ENCODE peak calls at places on chromosomes 2 and 18, in four cellular contexts. One of them, this sample, is unnamed.

GRCh38 chr2:129462349-129462748 is 517.1 kb upstream of the RAB6C start:
- DNase-seq in activated CD4-positive, alpha-beta T cell treated with anti-CD3 and anti-CD28 coated beads for 48 hours: no peak
- DNase-seq in anterior cingulate cortex: no peak
- DNase-seq in ACHN: no peak
- DNase-seq in this sample: no peak

GRCh38 chr2:26735883-26736588 is 28.0 kb upstream of the SLC35F6 start:
- DNase-seq in activated CD4-positive, alpha-beta T cell treated with anti-CD3 and anti-CD28 coated beads for 48 hours: no peak
- DNase-seq in anterior cingulate cortex: peak; percentile 24
- DNase-seq in ACHN: no peak
- DNase-seq in this sample: no peak

GRCh38 chr2:128384446-128384845 is 65.8 kb upstream of the HS6ST1 start:
- DNase-seq in activated CD4-positive, alpha-beta T cell treated with anti-CD3 and anti-CD28 coated beads for 48 hours: no peak
- DNase-seq in anterior cingulate cortex: no peak
- DNase-seq in ACHN: no peak
- DNase-seq in this sample: no peak

GRCh38 chr2:57906152-57906732 is 140.4 kb upstream of the VRK2 start:
- DNase-seq in activated CD4-positive, alpha-beta T cell treated with anti-CD3 and anti-CD28 coated beads for 48 hours: no peak
- DNase-seq in anterior cingulate cortex: no peak
- DNase-seq in ACHN: peak; percentile 76
- DNase-seq in this sample: peak; percentile 61

GRCh38 chr2:173192071-173192470 is 116.4 kb downstream of the MAP3K20 start:
- DNase-seq in activated CD4-positive, alpha-beta T cell treated with anti-CD3 and anti-CD28 coated beads for 48 hours: no peak
- DNase-seq in anterior cingulate cortex: no peak
- DNase-seq in ACHN: no peak
- DNase-seq in this sample: no peak

GRCh38 chr2:230865324-230865765 is 603 bp downstream of the ITM2C start:
- DNase-seq in activated CD4-positive, alpha-beta T cell treated with anti-CD3 and anti-CD28 coated beads for 48 hours: no peak
- DNase-seq in anterior cingulate cortex: no peak
- DNase-seq in ACHN: no peak
- DNase-seq in this sample: no peak

GRCh38 chr18:69387181-69387580 is 13.5 kb upstream of the DOK6 start:
- DNase-seq in activated CD4-positive, alpha-beta T cell treated with anti-CD3 and anti-CD28 coated beads for 48 hours: no peak
- DNase-seq in anterior cingulate cortex: no peak
- DNase-seq in ACHN: no peak
- DNase-seq in this sample: no peak

GRCh38 chr2:234763051-234763909 is 188.5 kb upstream of the SH3BP4 start:
- DNase-seq in activated CD4-positive, alpha-beta T cell treated with anti-CD3 and anti-CD28 coated beads for 48 hours: no peak
- DNase-seq in anterior cingulate cortex: no peak
- DNase-seq in ACHN: no peak
- DNase-seq in this sample: no peak

GRCh38 chr18:35236964-35237363 is 3.9 kb upstream of the ZNF397 start:
- DNase-seq in activated CD4-positive, alpha-beta T cell treated with anti-CD3 and anti-CD28 coated beads for 48 hours: no peak
- DNase-seq in anterior cingulate cortex: no peak
- DNase-seq in ACHN: no peak
- DNase-seq in this sample: no peak

GRCh38 chr2:121128741-121129659 is 156.0 kb downstream of the TFCP2L1 start:
- DNase-seq in activated CD4-positive, alpha-beta T cell treated with anti-CD3 and anti-CD28 coated beads for 48 hours: peak; percentile 48
- DNase-seq in anterior cingulate cortex: peak; percentile 7
- DNase-seq in ACHN: peak; percentile 12
- DNase-seq in this sample: peak; percentile 72

GRCh38 chr2:49296107-49296506 is 141.8 kb upstream of the FSHR start:
- DNase-seq in activated CD4-positive, alpha-beta T cell treated with anti-CD3 and anti-CD28 coated beads for 48 hours: no peak
- DNase-seq in anterior cingulate cortex: no peak
- DNase-seq in ACHN: no peak
- DNase-seq in this sample: no peak

GRCh38 chr2:56244911-56245530 is 61.2 kb downstream of the CCDC85A start:
- DNase-seq in activated CD4-positive, alpha-beta T cell treated with anti-CD3 and anti-CD28 coated beads for 48 hours: no peak
- DNase-seq in anterior cingulate cortex: no peak
- DNase-seq in ACHN: no peak
- DNase-seq in this sample: peak; percentile 48

GRCh38 chr2:225379861-225380260 is 19.6 kb upstream of the NYAP2 start:
- DNase-seq in activated CD4-positive, alpha-beta T cell treated with anti-CD3 and anti-CD28 coated beads for 48 hours: no peak
- DNase-seq in anterior cingulate cortex: no peak
- DNase-seq in ACHN: no peak
- DNase-seq in this sample: no peak

GRCh38 chr2:105387225-105387624 is 11.6 kb downstream of the FHL2 start:
- DNase-seq in activated CD4-positive, alpha-beta T cell treated with anti-CD3 and anti-CD28 coated beads for 48 hours: no peak
- DNase-seq in anterior cingulate cortex: no peak
- DNase-seq in ACHN: no peak
- DNase-seq in this sample: no peak

GRCh38 chr18:57921708-57922107 is 118.6 kb upstream of the ATP8B1 start:
- DNase-seq in activated CD4-positive, alpha-beta T cell treated with anti-CD3 and anti-CD28 coated beads for 48 hours: peak; percentile 11
- DNase-seq in anterior cingulate cortex: no peak
- DNase-seq in ACHN: peak; percentile 5
- DNase-seq in this sample: peak; percentile 10

GRCh38 chr2:168796583-168797285 is 5.7 kb upstream of the NOSTRIN start:
- DNase-seq in activated CD4-positive, alpha-beta T cell treated with anti-CD3 and anti-CD28 coated beads for 48 hours: no peak
- DNase-seq in anterior cingulate cortex: no peak
- DNase-seq in ACHN: no peak
- DNase-seq in this sample: no peak

GRCh38 chr2:28678944-28679343 is 72.7 kb upstream of the PPP1CB start:
- DNase-seq in activated CD4-positive, alpha-beta T cell treated with anti-CD3 and anti-CD28 coated beads for 48 hours: peak; percentile 40
- DNase-seq in anterior cingulate cortex: no peak
- DNase-seq in ACHN: no peak
- DNase-seq in this sample: no peak

GRCh38 chr18:56445422-56445821 is 193.0 kb downstream of the TXNL1 start:
- DNase-seq in activated CD4-positive, alpha-beta T cell treated with anti-CD3 and anti-CD28 coated beads for 48 hours: no peak
- DNase-seq in anterior cingulate cortex: no peak
- DNase-seq in ACHN: no peak
- DNase-seq in this sample: no peak

GRCh38 chr18:42131044-42131939 is 176.3 kb downstream of the PIK3C3 start:
- DNase-seq in activated CD4-positive, alpha-beta T cell treated with anti-CD3 and anti-CD28 coated beads for 48 hours: no peak
- DNase-seq in anterior cingulate cortex: no peak
- DNase-seq in ACHN: no peak
- DNase-seq in this sample: no peak

GRCh38 chr2:105409717-105410116 is 10.9 kb upstream of the FHL2 start:
- DNase-seq in activated CD4-positive, alpha-beta T cell treated with anti-CD3 and anti-CD28 coated beads for 48 hours: no peak
- DNase-seq in anterior cingulate cortex: peak; percentile 47
- DNase-seq in ACHN: peak; percentile 84
- DNase-seq in this sample: peak; percentile 68

GRCh38 chr2:222424281-222424728 is at the start of gene SGPP2:
- DNase-seq in activated CD4-positive, alpha-beta T cell treated with anti-CD3 and anti-CD28 coated beads for 48 hours: peak; percentile 35
- DNase-seq in anterior cingulate cortex: no peak
- DNase-seq in ACHN: no peak
- DNase-seq in this sample: peak; percentile 67

GRCh38 chr2:228681426-228681825 is 499.9 kb upstream of the SPHKAP start:
- DNase-seq in activated CD4-positive, alpha-beta T cell treated with anti-CD3 and anti-CD28 coated beads for 48 hours: no peak
- DNase-seq in anterior cingulate cortex: no peak
- DNase-seq in ACHN: peak; percentile 65
- DNase-seq in this sample: peak; percentile 35

GRCh38 chr2:234437642-234438321 is 59.1 kb downstream of the ARL4C start:
- DNase-seq in activated CD4-positive, alpha-beta T cell treated with anti-CD3 and anti-CD28 coated beads for 48 hours: no peak
- DNase-seq in anterior cingulate cortex: no peak
- DNase-seq in ACHN: no peak
- DNase-seq in this sample: no peak

GRCh38 chr18:25019086-25019860 is 332.7 kb downstream of the ZNF521 start:
- DNase-seq in activated CD4-positive, alpha-beta T cell treated with anti-CD3 and anti-CD28 coated beads for 48 hours: no peak
- DNase-seq in anterior cingulate cortex: no peak
- DNase-seq in ACHN: no peak
- DNase-seq in this sample: no peak

GRCh38 chr2:157052685-157053224 is 204.8 kb upstream of the GALNT5 start:
- DNase-seq in activated CD4-positive, alpha-beta T cell treated with anti-CD3 and anti-CD28 coated beads for 48 hours: no peak
- DNase-seq in anterior cingulate cortex: no peak
- DNase-seq in ACHN: peak; percentile 56
- DNase-seq in this sample: peak; percentile 52

GRCh38 chr2:224145751-224146355 is 106.8 kb upstream of the SERPINE2 start:
- DNase-seq in activated CD4-positive, alpha-beta T cell treated with anti-CD3 and anti-CD28 coated beads for 48 hours: peak; percentile 3
- DNase-seq in anterior cingulate cortex: no peak
- DNase-seq in ACHN: peak; percentile 8
- DNase-seq in this sample: peak; percentile 95

GRCh38 chr2:232396683-232397082 is 10.0 kb upstream of the ALPG start:
- DNase-seq in activated CD4-positive, alpha-beta T cell treated with anti-CD3 and anti-CD28 coated beads for 48 hours: no peak
- DNase-seq in anterior cingulate cortex: no peak
- DNase-seq in ACHN: no peak
- DNase-seq in this sample: no peak

GRCh38 chr2:230981704-230982103 is 14.2 kb upstream of the SPATA3 start:
- DNase-seq in activated CD4-positive, alpha-beta T cell treated with anti-CD3 and anti-CD28 coated beads for 48 hours: no peak
- DNase-seq in anterior cingulate cortex: no peak
- DNase-seq in ACHN: no peak
- DNase-seq in this sample: no peak

GRCh38 chr2:199977984-199978415 is 22.6 kb downstream of the MAIP1 start:
- DNase-seq in activated CD4-positive, alpha-beta T cell treated with anti-CD3 and anti-CD28 coated beads for 48 hours: peak; percentile 59
- DNase-seq in anterior cingulate cortex: no peak
- DNase-seq in ACHN: peak; percentile 80
- DNase-seq in this sample: peak; percentile 78

GRCh38 chr18:9792565-9793226 is 84.6 kb downstream of the RAB31 start:
- DNase-seq in activated CD4-positive, alpha-beta T cell treated with anti-CD3 and anti-CD28 coated beads for 48 hours: peak; percentile 60
- DNase-seq in anterior cingulate cortex: no peak
- DNase-seq in ACHN: peak; percentile 40
- DNase-seq in this sample: no peak

GRCh38 chr2:57733959-57734358 is 312.6 kb upstream of the VRK2 start:
- DNase-seq in activated CD4-positive, alpha-beta T cell treated with anti-CD3 and anti-CD28 coated beads for 48 hours: no peak
- DNase-seq in anterior cingulate cortex: no peak
- DNase-seq in ACHN: no peak
- DNase-seq in this sample: no peak

GRCh38 chr2:47344890-47345583 is 57.9 kb upstream of the MSH2 start:
- DNase-seq in activated CD4-positive, alpha-beta T cell treated with anti-CD3 and anti-CD28 coated beads for 48 hours: no peak
- DNase-seq in anterior cingulate cortex: peak; percentile 78
- DNase-seq in ACHN: peak; percentile 97
- DNase-seq in this sample: peak; percentile 97

GRCh38 chr2:138846216-138846821 is 66.1 kb upstream of the NXPH2 start:
- DNase-seq in activated CD4-positive, alpha-beta T cell treated with anti-CD3 and anti-CD28 coated beads for 48 hours: no peak
- DNase-seq in anterior cingulate cortex: no peak
- DNase-seq in ACHN: peak; percentile 49
- DNase-seq in this sample: peak; percentile 46

This sample was measured in LoVo.